ENCODE peak calls at places on chromosomes 2 and 18, in five cellular contexts. C is breast epithelium, I is HFF-Myc, U is uterus, N is psoas muscle. O is an unnamed sample.
A peak's percentile ranks its signal among the peaks of the same experiment; 100 is the strongest.

GRCh38 chr2:241672243-241673188 is 14.1 kb downstream of the DTYMK start:
- DNase-seq in C (no peak), I (no peak), U (no peak), N (no peak), O (no peak)

GRCh38 chr2:197145471-197146056 is 165.0 kb downstream of the ANKRD44 start:
- DNase-seq in C (no peak), I (no peak), U (no peak), N (no peak), O (no peak)

GRCh38 chr2:227534714-227535113 is 62.8 kb downstream of the AGFG1 start:
- DNase-seq in C (no peak), I (no peak), U (no peak), N (no peak), O (no peak)

GRCh38 chr18:34598136-34598635 is 111.9 kb upstream of the DTNA start:
- DNase-seq in C (no peak), I (no peak), U (no peak), N (no peak), O (no peak)

GRCh38 chr2:186460465-186460864 is 25.6 kb upstream of the ZC3H15 start:
- DNase-seq in C (no peak), I (no peak), U (no peak), N (no peak), O (no peak)

GRCh38 chr18:59617468-59617932 is 79.7 kb downstream of the CCBE1 start:
- DNase-seq in C (no peak), I (no peak), U (no peak), N (no peak), O (no peak)

GRCh38 chr2:101710690-101711318 is 13.3 kb downstream of the MAP4K4 start:
- DNase-seq in C (no peak), I (no peak), U (no peak), N (no peak), O (no peak)

GRCh38 chr2:205868773-205869333 is 186.6 kb downstream of the NRP2 start:
- DNase-seq in C (no peak), I (no peak), U (no peak), N (no peak), O (peak; percentile 76)

GRCh38 chr2:131146255-131146654 is 41.1 kb downstream of the PLEKHB2 start:
- DNase-seq in C (no peak), I (no peak), U (no peak), N (no peak), O (no peak)

GRCh38 chr2:148023861-148024260 is 3.0 kb downstream of the MBD5 start:
- DNase-seq in C (no peak), I (no peak), U (no peak), N (no peak), O (no peak)

GRCh38 chr2:80643598-80643997 is 339.0 kb upstream of the LRRTM1 start:
- DNase-seq in C (no peak), I (no peak), U (no peak), N (no peak), O (no peak)

GRCh38 chr18:36829362-36830140 is 624 bp downstream of the KIAA1328 start:
- DNase-seq in C (no peak), I (no peak), U (no peak), N (no peak), O (no peak)

GRCh38 chr2:187117483-187117882 is 268.5 kb upstream of the ZSWIM2 start:
- DNase-seq in C (no peak), I (no peak), U (no peak), N (no peak), O (no peak)

GRCh38 chr18:61898576-61899205 is 5.9 kb upstream of the RNF152 start:
- DNase-seq in C (no peak), I (no peak), U (no peak), N (no peak), O (no peak)

GRCh38 chr2:9471212-9471611 is 3.1 kb upstream of the IAH1 start:
- DNase-seq in C (no peak), I (no peak), U (no peak), N (no peak), O (no peak)

GRCh38 chr2:58698610-58699009 is 457.5 kb upstream of the FANCL start:
- DNase-seq in C (no peak), I (no peak), U (no peak), N (no peak), O (no peak)

GRCh38 chr2:136486115-136486514 is 279.2 kb upstream of the THSD7B start:
- DNase-seq in C (no peak), I (no peak), U (no peak), N (no peak), O (no peak)

GRCh38 chr18:29181151-29181901 is 1004.4 kb upstream of the CDH2 start:
- DNase-seq in C (no peak), I (no peak), U (peak; percentile 22), N (no peak), O (no peak)

GRCh38 chr2:199329024-199329423 is 128.7 kb downstream of the SATB2 start:
- DNase-seq in C (no peak), I (no peak), U (no peak), N (no peak), O (no peak)

GRCh38 chr18:44682871-44683221 is 2.2 kb downstream of the SETBP1 start:
- DNase-seq in C (no peak), I (no peak), U (peak; percentile 54), N (no peak), O (no peak)

GRCh38 chr2:42099431-42100173 is 51.8 kb downstream of the PKDCC start:
- DNase-seq in C (no peak), I (no peak), U (no peak), N (no peak), O (no peak)

GRCh38 chr2:145750074-145750473 is 1230.2 kb upstream of the ZEB2 start:
- DNase-seq in C (no peak), I (no peak), U (no peak), N (no peak), O (no peak)

GRCh38 chr2:163822033-163822432 is 86.2 kb upstream of the FIGN start:
- DNase-seq in C (no peak), I (no peak), U (no peak), N (no peak), O (no peak)

GRCh38 chr2:165897741-165898140 is 55.8 kb downstream of the TTC21B start:
- DNase-seq in C (no peak), I (no peak), U (no peak), N (no peak), O (no peak)

GRCh38 chr2:203580846-203581245 is 45.7 kb upstream of the RAPH1 start:
- DNase-seq in C (no peak), I (no peak), U (no peak), N (no peak), O (peak; percentile 42)

GRCh38 chr2:191167766-191168165 is 17.0 kb upstream of the STAT4 start:
- DNase-seq in C (no peak), I (peak; percentile 87), U (no peak), N (no peak), O (no peak)

GRCh38 chr2:60707750-60708371 is 48.2 kb upstream of the PAPOLG start:
- DNase-seq in C (no peak), I (peak; percentile 10), U (no peak), N (no peak), O (no peak)

GRCh38 chr2:72917138-72917874 is at the start of gene EMX1:
- DNase-seq in C (peak; percentile 45), I (no peak), U (no peak), N (no peak), O (no peak)

GRCh38 chr18:72329533-72329932 is 214.6 kb downstream of the CBLN2 start:
- DNase-seq in C (no peak), I (no peak), U (no peak), N (no peak), O (no peak)

GRCh38 chr2:11762799-11763461 is 16.5 kb downstream of the LPIN1 start:
- DNase-seq in C (no peak), I (no peak), U (no peak), N (no peak), O (no peak)

GRCh38 chr2:39517102-39517436 is 80.0 kb upstream of the MAP4K3 start:
- DNase-seq in C (no peak), I (no peak), U (no peak), N (no peak), O (no peak)
- H3K4me3 ChIP-seq in C (no peak overlapping the region), I (no peak overlapping the region), U (no peak overlapping the region), N (no peak overlapping the region), O (no peak overlapping the region)

GRCh38 chr2:46029332-46029811 is 267.8 kb upstream of the EPAS1 start:
- DNase-seq in C (no peak), I (no peak), U (no peak), N (no peak), O (peak; percentile 24)
- TF ChIP-seq CTCF in C (no peak), I (peak; percentile 22), U (no peak), N (no peak), O (no peak)

DNA sequence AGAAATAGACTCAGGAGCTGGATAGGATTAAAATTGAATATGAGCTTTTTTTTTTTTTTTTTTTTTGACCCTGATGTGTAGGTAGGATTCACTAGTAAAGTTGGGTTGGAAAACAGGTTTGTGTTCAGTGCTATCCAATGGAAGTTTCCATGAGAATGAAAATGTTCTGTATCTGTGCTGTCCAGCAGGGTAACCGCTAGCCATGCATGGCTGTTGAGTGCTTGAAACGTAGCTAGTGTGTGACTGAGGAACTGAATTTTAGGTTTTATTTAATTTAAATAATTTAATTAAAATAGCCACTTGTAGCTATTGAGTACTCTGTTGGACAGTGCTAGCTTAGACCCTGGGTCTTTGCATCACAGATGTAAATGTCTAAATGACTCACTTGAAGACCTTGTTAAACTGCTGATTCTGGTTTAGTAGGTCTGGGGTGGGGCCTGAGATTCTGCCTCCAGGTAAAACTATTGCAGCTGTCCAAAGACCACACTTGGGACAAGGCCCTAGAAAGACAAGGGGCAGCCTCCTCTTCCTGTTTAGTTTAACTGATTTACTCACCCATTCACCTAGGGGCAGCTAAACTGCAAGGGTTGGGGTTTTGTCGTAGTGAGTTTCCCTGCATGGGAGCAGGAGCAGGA is 84.7 kb upstream of the STON1 start:
- DNase-seq in C (no peak), I (no peak), U (no peak), N (no peak), O (no peak)
- H3K4me3 ChIP-seq in C (no peak overlapping the region), I (no peak overlapping the region), U (no peak overlapping the region), N (no peak overlapping the region), O (no peak overlapping the region)

DNA sequence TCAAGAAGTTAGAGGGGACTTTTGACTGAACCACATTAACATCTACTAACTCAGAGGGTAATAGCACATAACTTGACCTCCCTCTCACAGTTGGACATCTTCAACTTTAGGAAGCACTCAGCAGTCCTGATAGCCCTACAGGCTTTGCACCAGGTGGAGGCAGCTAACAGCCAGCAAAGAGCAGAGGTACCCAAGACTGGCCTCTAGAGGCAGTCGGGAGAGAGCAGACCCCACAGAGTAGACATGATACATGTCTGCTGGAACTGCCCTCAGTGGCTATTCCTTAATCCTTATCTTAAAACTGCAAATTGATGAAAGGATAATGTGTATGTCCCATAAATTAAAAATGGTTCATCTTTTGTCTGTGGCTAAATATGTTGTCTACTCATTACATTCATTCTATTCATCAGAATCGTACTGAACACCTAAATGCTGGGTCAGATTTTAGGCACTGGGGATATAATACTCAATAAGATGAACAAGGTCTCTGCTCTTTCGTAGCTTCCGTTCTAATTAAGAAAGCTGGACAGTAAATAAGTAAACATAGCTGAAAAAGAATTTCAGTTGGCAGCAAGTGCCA is 49.8 kb downstream of the CAB39 start:
- DNase-seq in C (no peak), I (no peak), U (no peak), N (no peak), O (no peak)
- TF ChIP-seq CTCF in C (no peak), I (peak; percentile 66), U (no peak), N (peak; percentile 38), O (peak; percentile 69)

GRCh38 chr2:6639870-6640639 is 225.7 kb downstream of the CMPK2 start:
- DNase-seq in C (no peak), I (no peak), U (no peak), N (no peak), O (no peak)
- H3K4me3 ChIP-seq in C (no peak overlapping the region), I (no peak overlapping the region), U (no peak overlapping the region), N (no peak overlapping the region), O (no peak overlapping the region)